ENCODE peak calls at places on chromosomes 6 and 20, in five cellular contexts. D, I, H, Q and R are unnamed samples.

GRCh38 chr6:25250878-25251277 is 28.3 kb upstream of the CARMIL1 start:
- DNase-seq in D (no peak), I (no peak), H (no peak), Q (no peak), R (no peak)

GRCh38 chr20:57203986-57204385 is 62.5 kb downstream of the BMP7 start:
- DNase-seq in D (no peak), I (no peak), H (no peak), Q (no peak), R (no peak)

GRCh38 chr6:436308-437041 is 44.9 kb downstream of the IRF4 start:
- DNase-seq in D (no peak), I (no peak), H (peak), Q (no peak), R (no peak)

GRCh38 chr6:169993861-169994481 is 242.5 kb downstream of the ERMARD start:
- DNase-seq in D (no peak), I (peak), H (no peak), Q (no peak), R (no peak)

GRCh38 chr20:25280051-25280573 is 32.2 kb downstream of the PYGB start:
- DNase-seq in D (peak), I (peak), H (no peak), Q (peak), R (no peak)

GRCh38 chr6:10418862-10419748 is 4.2 kb upstream of the TFAP2A start:
- DNase-seq in D (no peak), I (no peak), H (no peak), Q (no peak), R (no peak)

GRCh38 chr6:12013368-12013617 is 1.2 kb downstream of the HIVEP1 start:
- DNase-seq in D (no peak), I (no peak), H (no peak), Q (no peak), R (no peak)

GRCh38 chr6:108737594-108738546 is 110.4 kb upstream of the ARMC2 start:
- DNase-seq in D (peak), I (no peak), H (peak), Q (peak), R (peak)

GRCh38 chr20:59938696-59939051 is 1.4 kb downstream of the PPP1R3D start:
- DNase-seq in D (no peak), I (no peak), H (no peak), Q (peak), R (no peak)

GRCh38 chr20:8356850-8357249 is 224.8 kb downstream of the PLCB1 start:
- DNase-seq in D (no peak), I (no peak), H (no peak), Q (no peak), R (no peak)

GRCh38 chr6:67630146-67630545 is 1004.9 kb upstream of the ADGRB3 start:
- DNase-seq in D (no peak), I (no peak), H (peak), Q (no peak), R (no peak)

GRCh38 chr6:53752856-53753255 is 41.9 kb upstream of the LRRC1 start:
- DNase-seq in D (no peak), I (no peak), H (peak), Q (no peak), R (no peak)

GRCh38 chr6:146980900-146981329 is 223.3 kb upstream of the STXBP5 start:
- DNase-seq in D (no peak), I (no peak), H (no peak), Q (no peak), R (no peak)

GRCh38 chr6:13368716-13369115 is 40.4 kb upstream of the TBC1D7 start:
- DNase-seq in D (no peak), I (no peak), H (no peak), Q (no peak), R (no peak)

GRCh38 chr6:56312049-56312448 is 64.7 kb upstream of the COL21A1 start:
- DNase-seq in D (no peak), I (no peak), H (no peak), Q (no peak), R (no peak)

GRCh38 chr6:6688283-6688682 is 99.8 kb downstream of the LY86 start:
- DNase-seq in D (peak), I (no peak), H (no peak), Q (no peak), R (no peak)
- H3K4me3 ChIP-seq in D (no peak), I (no peak), H (no peak), Q (no peak), R (no peak)

GRCh38 chr6:73801652-73802268 is 105.8 kb downstream of the CD109 start:
- DNase-seq in D (no peak), I (no peak), H (no peak), Q (no peak), R (no peak)

GRCh38 chr6:73797861-73798260 is 101.9 kb downstream of the CD109 start:
- DNase-seq in D (no peak), I (no peak), H (no peak), Q (no peak), R (no peak)

GRCh38 chr6:73800997-73801396 is 105.0 kb downstream of the CD109 start:
- DNase-seq in D (no peak), I (no peak), H (no peak), Q (no peak), R (no peak)

GRCh38 chr6:73796881-73797280 is 100.9 kb downstream of the CD109 start:
- DNase-seq in D (no peak), I (no peak), H (no peak), Q (no peak), R (no peak)

DNA sequence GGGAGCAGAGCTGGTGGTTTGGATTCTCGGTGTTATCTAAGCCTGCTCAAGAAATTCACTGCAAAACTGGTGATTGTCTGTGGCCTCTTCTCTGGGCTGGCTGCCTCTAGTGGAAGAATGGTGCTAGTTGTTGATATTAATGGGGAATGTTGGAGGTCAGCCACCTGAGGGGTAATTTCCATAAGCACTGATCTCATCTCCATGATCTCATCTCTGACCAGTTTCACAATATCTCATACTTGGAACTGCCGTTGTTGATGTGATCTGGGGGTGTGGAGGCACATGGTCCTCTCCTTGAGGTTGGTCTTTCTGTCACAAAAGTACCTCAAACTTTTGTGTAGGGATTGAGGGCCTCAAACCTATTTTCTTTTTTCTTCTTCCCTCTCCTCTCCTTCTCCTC is 102.6 kb downstream of the CD109 start:
- DNase-seq in D (no peak), I (no peak), H (peak), Q (peak), R (no peak)
- TF ChIP-seq CTCF in D (no peak), I (peak), H (peak), Q (peak), R (no peak)

GRCh38 chr20:20743511-20744169 is 31.2 kb upstream of the RALGAPA2 start:
- DNase-seq in D (peak), I (peak), H (no peak), Q (peak), R (peak)
- H3K4me3 ChIP-seq in D (no peak), I (no peak), H (no peak), Q (no peak), R (peak)

DNA sequence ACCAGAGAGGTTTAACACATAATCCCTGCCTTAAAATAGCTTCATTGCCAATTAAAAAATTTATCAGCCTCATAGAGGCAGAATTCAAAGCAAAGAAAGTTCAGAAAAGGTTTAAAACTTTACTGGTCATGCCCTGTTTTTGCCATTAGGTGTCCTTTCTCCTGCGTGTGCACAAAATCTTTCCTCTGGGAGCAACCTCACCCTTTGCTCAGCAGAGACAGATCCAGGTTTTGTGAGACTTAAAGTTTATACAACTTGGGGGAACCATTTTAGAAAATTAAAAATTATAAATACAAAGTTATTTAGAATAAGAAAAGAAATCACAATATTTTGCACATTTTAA is 41.8 kb upstream of the SLC22A16 start:
- DNase-seq in D (no peak), I (no peak), H (no peak), Q (no peak), R (no peak)
- TF ChIP-seq CTCF in D (peak), I (no peak), H (peak), Q (peak), R (no peak)